ENCODE peak calls at places on chromosomes 2 and 18, in nine cellular contexts. E is IMR-90, K is pancreas, X is breast epithelium, C is GM23338, P is tibial nerve, D is cardiac muscle cell, L is lung, Z is thoracic aorta. T is an unnamed sample. For H3K4me1, the result is how much of the 10 kb centered on the place peaks cover.

GRCh38 chr18:51089691-51090090 is 59.7 kb downstream of the SMAD4 start:
- DNase-seq in C (no peak), E (no peak), L (no peak), X (no peak), P (no peak), Z (no peak), D (no peak), K (no peak), T (no peak)

GRCh38 chr18:79945118-79946042 is 6.1 kb downstream of the SLC66A2 start:
- DNase-seq in C (no peak), X (peak), E (no peak), D (no peak), K (no peak), P (no peak), L (no peak), Z (no peak), T (no peak)

GRCh38 chr2:29011650-29012060 is 30.6 kb downstream of the TOGARAM2 start:
- DNase-seq in C (no peak), L (peak), X (no peak), D (peak), K (peak), E (no peak), Z (no peak), P (no peak), T (no peak)

GRCh38 chr2:85409719-85410583 is at the start of gene CAPG:
- DNase-seq in K (no peak), X (peak), P (no peak), D (no peak), C (no peak), L (peak), E (no peak), Z (no peak), T (no peak)

GRCh38 chr2:148998162-148998830 is 40.2 kb upstream of the LYPD6B start:
- DNase-seq in D (no peak), P (no peak), Z (no peak), L (no peak), C (no peak), X (no peak), E (no peak), K (no peak), T (no peak)

GRCh38 chr2:101406867-101407266 is 19.6 kb upstream of the CREG2 start:
- DNase-seq in P (no peak), C (no peak), D (peak), X (no peak), L (no peak), Z (no peak), E (peak), K (no peak), T (no peak)

GRCh38 chr18:11946756-11947155 is 34.6 kb upstream of the IMPA2 start:
- DNase-seq in E (peak), L (no peak), C (peak), P (no peak), K (no peak), D (peak), X (no peak), Z (no peak), T (no peak)

GRCh38 chr2:9699139-9699823 is 68.5 kb upstream of the YWHAQ start:
- DNase-seq in E (peak), P (no peak), C (no peak), D (peak), K (no peak), L (no peak), Z (no peak), X (no peak), T (no peak)

GRCh38 chr2:144374163-144374661 is 145.7 kb downstream of the ZEB2 start:
- DNase-seq in Z (no peak), D (no peak), C (no peak), K (no peak), P (no peak), L (no peak), E (peak), X (no peak), T (no peak)

GRCh38 chr2:18209934-18210639 is 331.6 kb downstream of the KCNS3 start:
- DNase-seq in Z (no peak), K (no peak), D (peak), P (no peak), L (no peak), X (no peak), E (peak), C (no peak), T (no peak)

GRCh38 chr2:229348135-229348534 is 77.0 kb upstream of the PID1 start:
- DNase-seq in X (no peak), C (no peak), K (no peak), D (peak), P (no peak), Z (no peak), L (no peak), E (no peak), T (no peak)

GRCh38 chr18:21745234-21745633 is 4.6 kb downstream of the MIB1 start:
- DNase-seq in E (no peak), X (no peak), C (peak), D (no peak), K (no peak), L (no peak), Z (no peak), P (no peak), T (no peak)

GRCh38 chr2:23587330-23587729 is 202.4 kb downstream of the KLHL29 start:
- DNase-seq in X (no peak), C (no peak), D (no peak), K (no peak), Z (no peak), E (no peak), P (no peak), L (no peak), T (no peak)

GRCh38 chr2:42136832-42137821 is 32.0 kb upstream of the EML4 start:
- DNase-seq in X (no peak), D (peak), P (no peak), K (no peak), C (no peak), E (no peak), Z (no peak), L (no peak), T (no peak)

GRCh38 chr2:183227191-183227590 is 102.9 kb downstream of the NUP35 start:
- DNase-seq in P (no peak), Z (no peak), L (no peak), E (no peak), C (no peak), X (no peak), D (no peak), K (no peak), T (no peak)

GRCh38 chr2:166180951-166181812 is 53.4 kb upstream of the SCN1A start:
- DNase-seq in D (peak), E (peak), L (peak), Z (no peak), X (peak), C (peak), P (peak), K (peak), T (peak)

GRCh38 chr2:224734949-224735348 is 18.8 kb upstream of the CCDC195 start:
- DNase-seq in D (no peak), X (no peak), L (no peak), C (no peak), E (no peak), Z (no peak), K (no peak), P (no peak), T (no peak)

GRCh38 chr18:43159091-43159490 is 43.6 kb upstream of the RIT2 start:
- DNase-seq in D (peak), P (no peak), K (no peak), E (no peak), C (no peak), Z (no peak), L (no peak), X (no peak), T (peak)

GRCh38 chr2:11701831-11702301 is 31.9 kb upstream of the NTSR2 start:
- DNase-seq in P (no peak), K (no peak), L (no peak), D (no peak), Z (no peak), C (no peak), X (no peak), E (peak), T (no peak)

GRCh38 chr2:218263817-218264611 is 3.2 kb downstream of the GPBAR1 start:
- DNase-seq in C (no peak), K (peak), L (no peak), X (no peak), E (no peak), P (peak), Z (no peak), D (no peak), T (no peak)

GRCh38 chr2:216618785-216619184 is 14.4 kb upstream of the IGFBP2 start:
- DNase-seq in D (no peak), E (no peak), X (no peak), L (no peak), K (no peak), C (peak), P (no peak), Z (no peak), T (peak)

GRCh38 chr18:50161806-50162205 is 33.1 kb downstream of the MYO5B start:
- DNase-seq in D (peak), E (no peak), C (no peak), X (no peak), K (no peak), L (no peak), Z (no peak), P (no peak), T (no peak)

GRCh38 chr2:178990533-178991241 is 59.2 kb downstream of the CCDC141 start:
- DNase-seq in L (no peak), D (no peak), Z (no peak), K (no peak), X (no peak), E (no peak), C (no peak), P (no peak), T (no peak)

GRCh38 chr18:5295231-5295920 is at the start of gene ZBTB14:
- DNase-seq in L (peak), Z (no peak), D (peak), K (peak), C (peak), P (peak), E (peak), X (peak), T (peak)

GRCh38 chr2:239630618-239631286 is 229.9 kb upstream of the HDAC4 start:
- DNase-seq in K (no peak), D (peak), X (peak), C (no peak), P (peak), L (no peak), Z (peak), E (peak), T (no peak)

GRCh38 chr2:222315443-222316121 is 16.8 kb upstream of the PAX3 start:
- DNase-seq in E (no peak), D (no peak), Z (no peak), X (no peak), K (no peak), C (peak), L (no peak), P (no peak), T (no peak)

GRCh38 chr2:160747771-160748170 is 254.2 kb upstream of the RBMS1 start:
- DNase-seq in C (no peak), X (no peak), P (no peak), E (peak), Z (no peak), K (no peak), D (peak), L (no peak), T (no peak)

GRCh38 chr2:4214444-4215295 is 511.3 kb downstream of the DCDC2C start:
- DNase-seq in C (no peak), E (no peak), L (no peak), X (no peak), Z (no peak), P (no peak), K (no peak), D (no peak), T (no peak)

GRCh38 chr2:77443076-77443475 is 79.1 kb downstream of the LRRTM4 start:
- DNase-seq in D (no peak), C (no peak), L (no peak), Z (no peak), E (no peak), K (no peak), P (no peak), X (no peak), T (no peak)

GRCh38 chr2:190121971-190122370 is 59.4 kb upstream of the MSTN start:
- DNase-seq in P (no peak), E (peak), Z (no peak), L (no peak), C (peak), D (peak), K (no peak), X (no peak), T (no peak)

GRCh38 chr18:62347091-62347506 is 22.0 kb downstream of the TNFRSF11A start:
- DNase-seq in C (peak), K (no peak), L (no peak), E (no peak), P (no peak), X (no peak), D (no peak), Z (no peak), T (no peak)

GRCh38 chr2:213261237-213261636 is 23.0 kb upstream of the SPAG16 start:
- DNase-seq in L (no peak), E (no peak), P (no peak), K (no peak), X (no peak), C (no peak), Z (no peak), D (no peak), T (no peak)

GRCh38 chr2:190587106-190587505 is 52.6 kb upstream of the NEMP2 start:
- DNase-seq in X (no peak), D (no peak), L (no peak), P (no peak), Z (no peak), K (no peak), E (no peak), C (no peak), T (no peak)

GRCh38 chr18:63834471-63835113 is 52.9 kb upstream of the SERPINB2 start:
- DNase-seq in K (no peak), E (no peak), P (no peak), D (no peak), X (no peak), C (no peak), Z (no peak), L (no peak), T (no peak)

GRCh38 chr2:65098741-65099140 is 31.2 kb downstream of the RAB1A start:
- DNase-seq in P (no peak), X (no peak), L (no peak), E (no peak), K (no peak), D (no peak), Z (no peak), C (no peak), T (no peak)

GRCh38 chr18:74990563-74991081 is 218.3 kb downstream of the PTGR3 start:
- DNase-seq in C (no peak), K (no peak), X (no peak), L (no peak), Z (no peak), E (peak), P (no peak), D (peak), T (no peak)

GRCh38 chr2:218229239-218229638 is 12.2 kb downstream of the ARPC2 start:
- DNase-seq in P (no peak), K (no peak), E (peak), X (no peak), Z (no peak), L (no peak), C (no peak), D (peak), T (no peak)

GRCh38 chr2:85713836-85714235 is 19.7 kb downstream of the GNLY start:
- DNase-seq in P (no peak), D (no peak), E (no peak), L (peak), K (no peak), X (no peak), Z (no peak), C (no peak), T (no peak)

GRCh38 chr2:209525834-209526281 is 102.0 kb downstream of the MAP2 start:
- DNase-seq in P (no peak), Z (no peak), C (no peak), K (no peak), X (no peak), E (peak), D (peak), L (no peak), T (no peak)
- H3K4me3 ChIP-seq in P (no peak), Z (peak), C (no peak), K (no peak), X (no peak), E (no peak), D (no peak), L (no peak), T (no peak)

DNA sequence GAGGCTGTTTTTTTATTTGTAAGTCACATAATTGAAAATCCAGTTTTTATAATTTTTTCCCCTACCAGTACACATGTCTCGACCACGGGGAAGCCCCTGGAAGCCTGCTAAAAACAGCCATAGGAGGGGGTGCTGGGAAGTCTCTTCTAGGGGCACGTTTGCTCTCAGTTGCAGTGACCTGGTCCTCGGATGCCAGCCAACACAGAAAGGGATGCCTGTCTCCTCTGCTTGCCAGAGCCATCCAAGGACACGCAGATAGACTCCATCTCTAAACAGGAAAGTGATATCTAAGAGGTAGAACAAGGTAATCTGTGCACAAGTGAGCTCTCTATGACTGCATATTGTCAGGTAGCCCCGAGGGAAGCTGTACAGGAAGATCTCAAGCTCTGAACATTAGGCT is 255.8 kb downstream of the SETBP1 start:
- DNase-seq in X (no peak), Z (no peak), L (no peak), K (no peak), E (no peak), C (no peak), P (no peak), D (no peak), T (no peak)
- H3K4me1 ChIP-seq in X (under half), Z (under half), L (under half), K (under half), E (under half), C (under half), P (under half), D (under half), T (under half)

GRCh38 chr2:15159751-15160177 is 401.4 kb downstream of the NBAS start:
- DNase-seq in E (peak), X (no peak), Z (no peak), P (no peak), C (peak), D (peak), K (no peak), L (no peak), T (peak)
- TF ChIP-seq CTCF in E (peak), X (peak), Z (no peak), P (no peak), C (peak), D (peak), K (no peak), L (peak), T (peak)

GRCh38 chr2:68767031-68767961 is 32.7 kb downstream of the ARHGAP25 start:
- DNase-seq in X (no peak), L (no peak), Z (no peak), P (no peak), E (no peak), D (no peak), K (no peak), C (no peak), T (no peak)
- H3K4me3 ChIP-seq in X (no peak), L (no peak), Z (no peak), P (no peak), E (no peak), D (no peak), K (no peak), C (no peak), T (no peak)

T was measured in BE2C.